ENCODE peak calls at places on chromosomes 6 and 20, in four cellular contexts. One of them, this sample, is unnamed.

GRCh38 chr6:6725834-6726194 is 137.3 kb downstream of the LY86 start:
- DNase-seq in activated naive CD8-positive, alpha-beta T cell treated with anti-CD3 and anti-CD28 coated beads for 36 hours: no peak
- DNase-seq in thyroid gland: no peak
- DNase-seq in naive B cell: no peak
- DNase-seq in this sample: no peak

GRCh38 chr6:90314516-90314915 is 17.9 kb upstream of the BACH2 start:
- DNase-seq in thyroid gland: no peak
- DNase-seq in naive B cell: peak; percentile 50
- DNase-seq in activated naive CD8-positive, alpha-beta T cell treated with anti-CD3 and anti-CD28 coated beads for 36 hours: no peak
- DNase-seq in this sample: no peak

GRCh38 chr20:14481863-14482262 is 144.5 kb upstream of the FLRT3 start:
- DNase-seq in activated naive CD8-positive, alpha-beta T cell treated with anti-CD3 and anti-CD28 coated beads for 36 hours: no peak
- DNase-seq in naive B cell: no peak
- DNase-seq in thyroid gland: no peak
- DNase-seq in this sample: no peak

GRCh38 chr20:20198011-20198410 is 145.7 kb downstream of the CFAP61 start:
- DNase-seq in naive B cell: no peak
- DNase-seq in activated naive CD8-positive, alpha-beta T cell treated with anti-CD3 and anti-CD28 coated beads for 36 hours: no peak
- DNase-seq in thyroid gland: no peak
- DNase-seq in this sample: no peak

GRCh38 chr6:44151348-44152108 is 7.1 kb upstream of the CAPN11 start:
- DNase-seq in activated naive CD8-positive, alpha-beta T cell treated with anti-CD3 and anti-CD28 coated beads for 36 hours: peak; percentile 83
- DNase-seq in naive B cell: peak; percentile 75
- DNase-seq in thyroid gland: peak; percentile 76
- DNase-seq in this sample: peak; percentile 78

GRCh38 chr20:51571470-51571794 is 28.9 kb upstream of the NFATC2 start:
- DNase-seq in naive B cell: no peak
- DNase-seq in thyroid gland: no peak
- DNase-seq in activated naive CD8-positive, alpha-beta T cell treated with anti-CD3 and anti-CD28 coated beads for 36 hours: no peak
- DNase-seq in this sample: no peak

GRCh38 chr20:25484224-25484846 is 76.9 kb downstream of the GINS1 start:
- DNase-seq in thyroid gland: no peak
- DNase-seq in activated naive CD8-positive, alpha-beta T cell treated with anti-CD3 and anti-CD28 coated beads for 36 hours: no peak
- DNase-seq in naive B cell: no peak
- DNase-seq in this sample: no peak

GRCh38 chr6:40545954-40546353 is 41.2 kb downstream of the LRFN2 start:
- DNase-seq in naive B cell: no peak
- DNase-seq in activated naive CD8-positive, alpha-beta T cell treated with anti-CD3 and anti-CD28 coated beads for 36 hours: no peak
- DNase-seq in thyroid gland: no peak
- DNase-seq in this sample: no peak

GRCh38 chr6:43698584-43699349 is 11.2 kb upstream of the MRPS18A start:
- DNase-seq in activated naive CD8-positive, alpha-beta T cell treated with anti-CD3 and anti-CD28 coated beads for 36 hours: no peak
- DNase-seq in naive B cell: no peak
- DNase-seq in thyroid gland: peak; percentile 92
- DNase-seq in this sample: peak; percentile 26

GRCh38 chr6:116438590-116439448 is 22.4 kb upstream of the CALHM6 start:
- DNase-seq in thyroid gland: no peak
- DNase-seq in activated naive CD8-positive, alpha-beta T cell treated with anti-CD3 and anti-CD28 coated beads for 36 hours: no peak
- DNase-seq in naive B cell: no peak
- DNase-seq in this sample: no peak

GRCh38 chr6:113122060-113122459 is 735.1 kb upstream of the MARCKS start:
- DNase-seq in thyroid gland: peak; percentile 35
- DNase-seq in activated naive CD8-positive, alpha-beta T cell treated with anti-CD3 and anti-CD28 coated beads for 36 hours: no peak
- DNase-seq in naive B cell: no peak
- DNase-seq in this sample: peak; percentile 3

GRCh38 chr20:45336530-45337366 is 11.5 kb downstream of the SDC4 start:
- DNase-seq in naive B cell: no peak
- DNase-seq in thyroid gland: peak; percentile 71
- DNase-seq in activated naive CD8-positive, alpha-beta T cell treated with anti-CD3 and anti-CD28 coated beads for 36 hours: no peak
- DNase-seq in this sample: peak; percentile 60

GRCh38 chr20:21096321-21097043 is 9.7 kb downstream of the LINC00237 start:
- DNase-seq in naive B cell: no peak
- DNase-seq in thyroid gland: no peak
- DNase-seq in activated naive CD8-positive, alpha-beta T cell treated with anti-CD3 and anti-CD28 coated beads for 36 hours: no peak
- DNase-seq in this sample: no peak

GRCh38 chr20:6212903-6213302 is 90.1 kb upstream of the FERMT1 start:
- DNase-seq in thyroid gland: no peak
- DNase-seq in activated naive CD8-positive, alpha-beta T cell treated with anti-CD3 and anti-CD28 coated beads for 36 hours: no peak
- DNase-seq in naive B cell: no peak
- DNase-seq in this sample: no peak

GRCh38 chr20:366042-366718 is 14.4 kb upstream of the TRIB3 start:
- DNase-seq in activated naive CD8-positive, alpha-beta T cell treated with anti-CD3 and anti-CD28 coated beads for 36 hours: no peak
- DNase-seq in thyroid gland: peak; percentile 65
- DNase-seq in naive B cell: no peak
- DNase-seq in this sample: peak; percentile 62

GRCh38 chr6:111552999-111553398 is 52.7 kb downstream of the TRAF3IP2 start:
- DNase-seq in activated naive CD8-positive, alpha-beta T cell treated with anti-CD3 and anti-CD28 coated beads for 36 hours: no peak
- DNase-seq in naive B cell: no peak
- DNase-seq in thyroid gland: no peak
- DNase-seq in this sample: no peak

GRCh38 chr6:13810688-13811446 is 3.5 kb downstream of the MCUR1 start:
- DNase-seq in thyroid gland: no peak
- DNase-seq in activated naive CD8-positive, alpha-beta T cell treated with anti-CD3 and anti-CD28 coated beads for 36 hours: no peak
- DNase-seq in naive B cell: no peak
- DNase-seq in this sample: no peak

GRCh38 chr20:4601630-4602296 is 119.9 kb upstream of the PRND start:
- DNase-seq in thyroid gland: peak; percentile 96
- DNase-seq in activated naive CD8-positive, alpha-beta T cell treated with anti-CD3 and anti-CD28 coated beads for 36 hours: no peak
- DNase-seq in naive B cell: no peak
- DNase-seq in this sample: peak; percentile 20

GRCh38 chr6:46648869-46649488 is 3.6 kb downstream of the CYP39A1 start:
- DNase-seq in naive B cell: no peak
- DNase-seq in thyroid gland: no peak
- DNase-seq in activated naive CD8-positive, alpha-beta T cell treated with anti-CD3 and anti-CD28 coated beads for 36 hours: no peak
- DNase-seq in this sample: no peak

GRCh38 chr6:106063448-106063850 is 22.7 kb upstream of the PRDM1 start:
- DNase-seq in naive B cell: no peak
- DNase-seq in thyroid gland: no peak
- DNase-seq in activated naive CD8-positive, alpha-beta T cell treated with anti-CD3 and anti-CD28 coated beads for 36 hours: no peak
- DNase-seq in this sample: no peak

GRCh38 chr6:139979021-139979721 is 604.7 kb upstream of the CITED2 start:
- DNase-seq in naive B cell: no peak
- DNase-seq in thyroid gland: peak; percentile 88
- DNase-seq in activated naive CD8-positive, alpha-beta T cell treated with anti-CD3 and anti-CD28 coated beads for 36 hours: no peak
- DNase-seq in this sample: no peak

GRCh38 chr20:41245086-41245707 is 72.3 kb downstream of the ZHX3 start:
- DNase-seq in activated naive CD8-positive, alpha-beta T cell treated with anti-CD3 and anti-CD28 coated beads for 36 hours: no peak
- DNase-seq in naive B cell: no peak
- DNase-seq in thyroid gland: peak; percentile 31
- DNase-seq in this sample: no peak

GRCh38 chr6:161152904-161153662 is 120.8 kb downstream of the AGPAT4 start:
- DNase-seq in thyroid gland: peak; percentile 15
- DNase-seq in naive B cell: no peak
- DNase-seq in activated naive CD8-positive, alpha-beta T cell treated with anti-CD3 and anti-CD28 coated beads for 36 hours: no peak
- DNase-seq in this sample: no peak

GRCh38 chr6:75065524-75065923 is 140.3 kb downstream of the COL12A1 start:
- DNase-seq in naive B cell: no peak
- DNase-seq in thyroid gland: peak; percentile 15
- DNase-seq in activated naive CD8-positive, alpha-beta T cell treated with anti-CD3 and anti-CD28 coated beads for 36 hours: no peak
- DNase-seq in this sample: no peak

GRCh38 chr6:126181173-126181741 is 158.7 kb upstream of the CENPW start:
- DNase-seq in activated naive CD8-positive, alpha-beta T cell treated with anti-CD3 and anti-CD28 coated beads for 36 hours: no peak
- DNase-seq in thyroid gland: no peak
- DNase-seq in naive B cell: no peak
- DNase-seq in this sample: no peak

GRCh38 chr6:152598421-152598820 is 38.7 kb downstream of the SYNE1 start:
- DNase-seq in activated naive CD8-positive, alpha-beta T cell treated with anti-CD3 and anti-CD28 coated beads for 36 hours: no peak
- DNase-seq in thyroid gland: no peak
- DNase-seq in naive B cell: no peak
- DNase-seq in this sample: no peak

GRCh38 chr6:25363429-25363828 is 84.3 kb downstream of the CARMIL1 start:
- DNase-seq in activated naive CD8-positive, alpha-beta T cell treated with anti-CD3 and anti-CD28 coated beads for 36 hours: no peak
- DNase-seq in naive B cell: no peak
- DNase-seq in thyroid gland: no peak
- DNase-seq in this sample: no peak

GRCh38 chr6:158338311-158339112 is 26.2 kb downstream of the TULP4 start:
- DNase-seq in thyroid gland: no peak
- DNase-seq in naive B cell: no peak
- DNase-seq in activated naive CD8-positive, alpha-beta T cell treated with anti-CD3 and anti-CD28 coated beads for 36 hours: no peak
- DNase-seq in this sample: no peak

GRCh38 chr6:112416885-112417284 is 69.8 kb downstream of the RFPL4B start:
- DNase-seq in thyroid gland: no peak
- DNase-seq in activated naive CD8-positive, alpha-beta T cell treated with anti-CD3 and anti-CD28 coated beads for 36 hours: no peak
- DNase-seq in naive B cell: no peak
- DNase-seq in this sample: no peak

GRCh38 chr6:102154874-102155273 is 761.4 kb downstream of the GRIK2 start:
- DNase-seq in thyroid gland: no peak
- DNase-seq in activated naive CD8-positive, alpha-beta T cell treated with anti-CD3 and anti-CD28 coated beads for 36 hours: no peak
- DNase-seq in naive B cell: no peak
- DNase-seq in this sample: no peak

GRCh38 chr20:1888796-1889463 is 6.3 kb upstream of the SIRPA start:
- DNase-seq in naive B cell: no peak
- DNase-seq in thyroid gland: no peak
- DNase-seq in activated naive CD8-positive, alpha-beta T cell treated with anti-CD3 and anti-CD28 coated beads for 36 hours: no peak
- DNase-seq in this sample: no peak

GRCh38 chr20:33145521-33145920 is 22.4 kb upstream of the BPIFA2 start:
- DNase-seq in thyroid gland: no peak
- DNase-seq in activated naive CD8-positive, alpha-beta T cell treated with anti-CD3 and anti-CD28 coated beads for 36 hours: no peak
- DNase-seq in naive B cell: no peak
- DNase-seq in this sample: no peak

GRCh38 chr20:58719258-58719657 is 26.7 kb downstream of the NPEPL1 start:
- DNase-seq in thyroid gland: no peak
- DNase-seq in naive B cell: no peak
- DNase-seq in activated naive CD8-positive, alpha-beta T cell treated with anti-CD3 and anti-CD28 coated beads for 36 hours: no peak
- DNase-seq in this sample: peak; percentile 8

GRCh38 chr6:1178590-1178989 is 133.3 kb upstream of the FOXQ1 start:
- DNase-seq in naive B cell: no peak
- DNase-seq in thyroid gland: no peak
- DNase-seq in activated naive CD8-positive, alpha-beta T cell treated with anti-CD3 and anti-CD28 coated beads for 36 hours: no peak
- DNase-seq in this sample: no peak

GRCh38 chr20:62210496-62210855 is 9.6 kb downstream of the HRH3 start:
- DNase-seq in activated naive CD8-positive, alpha-beta T cell treated with anti-CD3 and anti-CD28 coated beads for 36 hours: no peak
- DNase-seq in naive B cell: no peak
- DNase-seq in thyroid gland: no peak
- DNase-seq in this sample: no peak